ENCODE peak calls at places on chromosomes 1 and 21, in seven cellular contexts. Z, R, W, O, U, Y and H are unnamed samples.

GRCh38 chr1:2404890-2405511 is 7.4 kb downstream of the PEX10 start:
- DNase-seq in Z (no peak), R (no peak), W (no peak), O (no peak), U (no peak), Y (no peak), H (no peak)

GRCh38 chr1:166166701-166167394 is at the start of gene FAM78B:
- DNase-seq in Z (peak; percentile 91), R (peak; percentile 88), W (peak; percentile 40), O (peak; percentile 92), U (no peak), Y (peak; percentile 73), H (peak; percentile 36)

GRCh38 chr1:26787381-26787705 is 407 bp upstream of the PIGV start:
- DNase-seq in Z (no peak), R (no peak), W (peak; percentile 65), O (no peak), U (no peak), Y (no peak), H (peak; percentile 80)

GRCh38 chr1:115624859-115625258 is 16.9 kb upstream of the VANGL1 start:
- DNase-seq in Z (no peak), R (no peak), W (no peak), O (no peak), U (no peak), Y (no peak), H (no peak)

GRCh38 chr1:40873863-40874472 is 11.8 kb upstream of the CITED4 start:
- DNase-seq in Z (no peak), R (no peak), W (no peak), O (no peak), U (no peak), Y (no peak), H (no peak)

GRCh38 chr21:46344219-46344915 is 20.4 kb downstream of the PCNT start:
- DNase-seq in Z (no peak), R (no peak), W (no peak), O (no peak), U (no peak), Y (no peak), H (no peak)

GRCh38 chr1:109863699-109864062 is 47.0 kb upstream of the CSF1 start:
- DNase-seq in Z (no peak), R (no peak), W (no peak), O (no peak), U (no peak), Y (no peak), H (no peak)

GRCh38 chr21:42041711-42042110 is 29.4 kb upstream of the UMODL1 start:
- DNase-seq in Z (no peak), R (no peak), W (peak; percentile 41), O (no peak), U (no peak), Y (no peak), H (no peak)

GRCh38 chr1:2526824-2527552 is 592 bp upstream of the PANK4 start:
- DNase-seq in Z (peak; percentile 76), R (peak; percentile 69), W (peak; percentile 64), O (peak; percentile 83), U (peak; percentile 35), Y (no peak), H (peak; percentile 51)

GRCh38 chr1:43554444-43554992 is 23.8 kb downstream of the PTPRF start:
- DNase-seq in Z (no peak), R (no peak), W (peak; percentile 44), O (no peak), U (peak; percentile 28), Y (peak; percentile 77), H (no peak)

GRCh38 chr1:119790481-119791198 is 20.6 kb downstream of the REG4 start:
- DNase-seq in Z (no peak), R (no peak), W (no peak), O (no peak), U (no peak), Y (no peak), H (no peak)

GRCh38 chr1:235624751-235625192 is 24.8 kb downstream of the GNG4 start:
- DNase-seq in Z (no peak), R (no peak), W (peak; percentile 66), O (no peak), U (peak; percentile 41), Y (no peak), H (no peak)

GRCh38 chr1:54681396-54681795 is 34.3 kb upstream of the TTC4 start:
- DNase-seq in Z (no peak), R (no peak), W (peak; percentile 47), O (no peak), U (no peak), Y (no peak), H (no peak)

GRCh38 chr1:48931571-48932251 is 155.0 kb upstream of the BEND5 start:
- DNase-seq in Z (no peak), R (no peak), W (peak; percentile 69), O (no peak), U (no peak), Y (no peak), H (no peak)

GRCh38 chr1:47235280-47235679 is 3.3 kb upstream of the TAL1 start:
- DNase-seq in Z (no peak), R (no peak), W (no peak), O (peak; percentile 63), U (no peak), Y (no peak), H (no peak)

GRCh38 chr1:184156521-184157395 is 105.2 kb downstream of the TSEN15 start:
- DNase-seq in Z (no peak), R (no peak), W (peak; percentile 77), O (no peak), U (no peak), Y (no peak), H (no peak)

GRCh38 chr1:179079113-179079761 is 2.6 kb upstream of the TOR3A start:
- DNase-seq in Z (peak; percentile 74), R (no peak), W (peak; percentile 79), O (no peak), U (peak; percentile 70), Y (peak; percentile 64), H (no peak)

GRCh38 chr1:212166296-212167039 is 118.7 kb upstream of the PPP2R5A start:
- DNase-seq in Z (no peak), R (no peak), W (no peak), O (no peak), U (no peak), Y (no peak), H (no peak)

GRCh38 chr21:16330340-16331319 is 600.8 kb downstream of the USP25 start:
- DNase-seq in Z (no peak), R (no peak), W (peak; percentile 80), O (no peak), U (peak; percentile 23), Y (peak; percentile 5), H (no peak)

GRCh38 chr21:17688912-17689874 is 76.5 kb upstream of the BTG3 start:
- DNase-seq in Z (no peak), R (peak; percentile 37), W (peak; percentile 98), O (no peak), U (peak; percentile 42), Y (no peak), H (no peak)

GRCh38 chr1:53781654-53782053 is 42.7 kb upstream of the GLIS1 start:
- DNase-seq in Z (no peak), R (no peak), W (peak; percentile 17), O (no peak), U (no peak), Y (no peak), H (no peak)

GRCh38 chr1:77164434-77164944 is 54.7 kb downstream of the PIGK start:
- DNase-seq in Z (no peak), R (no peak), W (no peak), O (no peak), U (no peak), Y (no peak), H (no peak)

GRCh38 chr1:56967355-56967754 is 1.5 kb upstream of the C8B start:
- DNase-seq in Z (no peak), R (no peak), W (no peak), O (no peak), U (no peak), Y (no peak), H (no peak)

GRCh38 chr1:16375521-16376359 is 8.7 kb downstream of the SZRD1 start:
- DNase-seq in Z (no peak), R (no peak), W (peak; percentile 75), O (no peak), U (no peak), Y (no peak), H (no peak)

GRCh38 chr1:154863702-154864174 is 6.3 kb downstream of the KCNN3 start:
- DNase-seq in Z (no peak), R (peak; percentile 86), W (peak; percentile 85), O (peak; percentile 90), U (peak; percentile 45), Y (peak; percentile 88), H (peak; percentile 85)

GRCh38 chr1:67514786-67515185 is 84.6 kb upstream of the SERBP1 start:
- DNase-seq in Z (no peak), R (no peak), W (no peak), O (no peak), U (no peak), Y (no peak), H (no peak)

GRCh38 chr1:234553241-234554156 is 56.5 kb downstream of the IRF2BP2 start:
- DNase-seq in Z (peak; percentile 57), R (no peak), W (peak; percentile 90), O (no peak), U (peak; percentile 28), Y (no peak), H (no peak)

GRCh38 chr1:166605137-166605536 is 234.1 kb upstream of the POGK start:
- DNase-seq in Z (no peak), R (no peak), W (no peak), O (no peak), U (no peak), Y (no peak), H (no peak)

GRCh38 chr1:198878566-198878965 is 239.7 kb downstream of the PTPRC start:
- DNase-seq in Z (no peak), R (no peak), W (peak; percentile 61), O (no peak), U (no peak), Y (no peak), H (no peak)

GRCh38 chr1:203478231-203478630 is 2.6 kb downstream of the PRELP start:
- DNase-seq in Z (no peak), R (no peak), W (no peak), O (no peak), U (no peak), Y (no peak), H (no peak)

GRCh38 chr1:200374569-200375312 is 35.1 kb downstream of the ZNF281 start:
- DNase-seq in Z (no peak), R (no peak), W (peak; percentile 71), O (no peak), U (no peak), Y (no peak), H (no peak)

GRCh38 chr1:231236131-231236571 is 4.9 kb upstream of the GNPAT start:
- DNase-seq in Z (no peak), R (no peak), W (no peak), O (no peak), U (no peak), Y (no peak), H (no peak)

GRCh38 chr1:113812661-113813135 is 422 bp upstream of the RSBN1 start:
- DNase-seq in Z (no peak), R (no peak), W (no peak), O (peak; percentile 51), U (no peak), Y (peak; percentile 26), H (no peak)

GRCh38 chr1:232981161-232981560 is 30.8 kb downstream of the NTPCR start:
- DNase-seq in Z (no peak), R (no peak), W (no peak), O (no peak), U (no peak), Y (no peak), H (no peak)

GRCh38 chr1:167762061-167762746 is 40.4 kb downstream of the MPZL1 start:
- DNase-seq in Z (no peak), R (no peak), W (no peak), O (no peak), U (no peak), Y (no peak), H (no peak)